ENCODE peak calls at places on chromosomes 6 and 20, in nine cellular contexts. Z, L, B, C, K, V, W, E and X are unnamed samples.

GRCh38 chr6:11149551-11149950 is 38.0 kb upstream of the ERVFRD-1 start:
- DNase-seq in Z (no peak), L (no peak), B (no peak), C (no peak), K (no peak), V (no peak), W (no peak), E (no peak), X (no peak)

GRCh38 chr6:21115111-21115510 is 478.4 kb upstream of the SOX4 start:
- DNase-seq in Z (no peak), L (peak; percentile 41), B (peak; percentile 25), C (no peak), K (no peak), V (no peak), W (peak; percentile 89), E (no peak), X (no peak)

GRCh38 chr6:16337280-16337975 is 99.0 kb downstream of the GMPR start:
- DNase-seq in Z (no peak), L (no peak), B (peak; percentile 97), C (no peak), K (no peak), V (no peak), W (no peak), E (no peak), X (no peak)

GRCh38 chr6:89941031-89941775 is 46.9 kb downstream of the GJA10 start:
- DNase-seq in Z (no peak), L (peak; percentile 72), B (peak; percentile 46), C (no peak), K (no peak), V (no peak), W (peak; percentile 29), E (no peak), X (no peak)

GRCh38 chr20:21391495-21392298 is 5.6 kb downstream of the NKX2-4 start:
- DNase-seq in Z (no peak), L (no peak), B (no peak), C (no peak), K (no peak), V (no peak), W (no peak), E (no peak), X (no peak)

GRCh38 chr6:43199912-43200311 is 17.9 kb downstream of the CUL9 start:
- DNase-seq in Z (no peak), L (no peak), B (no peak), C (no peak), K (no peak), V (no peak), W (no peak), E (no peak), X (no peak)

GRCh38 chr6:129567374-129567773 is 142.6 kb downstream of the ARHGAP18 start:
- DNase-seq in Z (no peak), L (no peak), B (peak; percentile 41), C (no peak), K (peak; percentile 36), V (peak; percentile 23), W (peak; percentile 27), E (peak; percentile 55), X (no peak)

GRCh38 chr6:90294614-90294988 is 2.0 kb downstream of the BACH2 start:
- DNase-seq in Z (peak; percentile 57), L (no peak), B (no peak), C (no peak), K (no peak), V (no peak), W (no peak), E (peak; percentile 74), X (peak; percentile 55)

GRCh38 chr6:138500045-138500665 is 861 bp upstream of the NHSL1 start:
- DNase-seq in Z (no peak), L (no peak), B (no peak), C (no peak), K (no peak), V (no peak), W (no peak), E (no peak), X (no peak)

GRCh38 chr6:16174368-16175078 is 45.6 kb downstream of the MYLIP start:
- DNase-seq in Z (no peak), L (no peak), B (no peak), C (no peak), K (no peak), V (no peak), W (no peak), E (no peak), X (no peak)

GRCh38 chr20:8901237-8902025 is 167.5 kb upstream of the PLCB4 start:
- DNase-seq in Z (no peak), L (no peak), B (peak; percentile 68), C (no peak), K (no peak), V (no peak), W (no peak), E (no peak), X (no peak)

GRCh38 chr20:49431345-49431744 is 51.1 kb downstream of the KCNB1 start:
- DNase-seq in Z (no peak), L (no peak), B (no peak), C (no peak), K (no peak), V (no peak), W (no peak), E (no peak), X (no peak)